ENCODE peak calls at places on chromosomes 1 and 21, in seven cellular contexts. X is tibial artery, O is ELR, Q is HuH-7.5, A is AG09319, S is GM13977, U is left ventricle myocardium superior. Y is an unnamed sample.

GRCh38 chr1:9420835-9421532 is 118.3 kb upstream of the SLC25A33 start:
- DNase-seq in U (no peak), X (no peak), S (no peak), A (no peak), O (no peak), Q (no peak), Y (no peak)

GRCh38 chr1:61642475-61643232 is 82.3 kb downstream of the TM2D1 start:
- DNase-seq in U (no peak), A (no peak), O (no peak), S (no peak), Q (no peak), X (no peak), Y (no peak)

GRCh38 chr1:55015123-55015522 is 16.4 kb downstream of the BSND start:
- DNase-seq in U (no peak), S (no peak), A (no peak), X (peak), Q (no peak), O (no peak), Y (no peak)

GRCh38 chr1:41705798-41706197 is 212.9 kb downstream of the HIVEP3 start:
- DNase-seq in Q (no peak), X (no peak), S (no peak), A (no peak), U (no peak), O (no peak), Y (no peak)

GRCh38 chr21:34859976-34860653 is 189.0 kb downstream of the RUNX1 start:
- DNase-seq in S (no peak), X (no peak), O (no peak), U (no peak), Q (no peak), A (no peak), Y (no peak)

GRCh38 chr1:196393742-196394141 is 214.5 kb downstream of the KCNT2 start:
- DNase-seq in S (no peak), Q (no peak), U (no peak), O (peak), X (peak), A (peak), Y (no peak)

GRCh38 chr1:165501351-165501974 is 42.3 kb upstream of the LRRC52 start:
- DNase-seq in U (no peak), A (no peak), X (no peak), S (no peak), O (no peak), Q (no peak), Y (no peak)

GRCh38 chr1:11982010-11982392 is 1.8 kb downstream of the MFN2 start:
- DNase-seq in S (no peak), A (no peak), X (no peak), U (no peak), Q (no peak), O (peak), Y (no peak)

GRCh38 chr1:103107696-103108524 is at the start of gene COL11A1:
- DNase-seq in Q (no peak), S (no peak), A (no peak), X (no peak), O (peak), U (no peak), Y (no peak)

GRCh38 chr1:180424848-180425457 is 77.4 kb downstream of the ACBD6 start:
- DNase-seq in Q (no peak), U (no peak), A (no peak), S (no peak), O (no peak), X (no peak), Y (no peak)

GRCh38 chr1:89525169-89525855 is 683 bp downstream of the LRRC8B start:
- DNase-seq in Q (peak), A (no peak), S (peak), O (no peak), U (peak), X (peak), Y (peak)

GRCh38 chr1:152654110-152654509 is 9.1 kb upstream of the LCE2D start:
- DNase-seq in S (peak), U (no peak), O (peak), Q (peak), X (no peak), A (peak), Y (no peak)

GRCh38 chr1:30681782-30682181 is 41.6 kb downstream of the MATN1 start:
- DNase-seq in Q (no peak), S (no peak), A (no peak), O (no peak), X (peak), U (no peak), Y (no peak)

GRCh38 chr21:36482673-36483072 is 2.8 kb upstream of the CLDN14 start:
- DNase-seq in U (no peak), X (no peak), Q (no peak), S (no peak), A (no peak), O (no peak), Y (no peak)

GRCh38 chr1:6424619-6425593 is at the start of gene ESPN:
- DNase-seq in Q (peak), O (no peak), X (no peak), U (no peak), S (peak), A (no peak), Y (no peak)

GRCh38 chr1:169594391-169594790 is 8.1 kb upstream of the F5 start:
- DNase-seq in S (peak), A (no peak), O (no peak), X (no peak), U (no peak), Q (no peak), Y (no peak)

GRCh38 chr1:241167121-241167619 is 189.8 kb downstream of the RGS7 start:
- DNase-seq in X (no peak), A (no peak), U (no peak), Q (no peak), S (no peak), O (no peak), Y (no peak)